ENCODE peak calls at places on chromosomes 11 and 22, in eight cellular contexts. C, F, T, J, V, A, H and K are unnamed samples.

GRCh38 chr22:50622723-50623327 is 5.1 kb downstream of the ARSA start:
- DNase-seq in T (no peak), C (peak; percentile 70), H (no peak), J (no peak), V (no peak), A (no peak), F (no peak), K (no peak)

GRCh38 chr22:23516304-23516703 is 63.8 kb downstream of the IGLL1 start:
- DNase-seq in C (no peak), J (no peak), V (no peak), T (no peak), A (no peak), H (no peak), F (no peak), K (no peak)

GRCh38 chr11:35524780-35525179 is 636 bp downstream of the PAMR1 start:
- DNase-seq in J (peak; percentile 52), F (peak; percentile 46), V (peak; percentile 72), T (peak; percentile 47), H (no peak), C (peak; percentile 41), A (no peak), K (no peak)

GRCh38 chr11:26842883-26843282 is 121.0 kb upstream of the SLC5A12 start:
- DNase-seq in V (no peak), F (no peak), T (peak; percentile 91), C (no peak), A (no peak), H (no peak), J (no peak), K (no peak)

GRCh38 chr11:116194156-116194904 is 578.5 kb downstream of the BUD13 start:
- DNase-seq in A (peak; percentile 11), T (no peak), C (no peak), V (no peak), J (no peak), F (no peak), H (no peak), K (no peak)

GRCh38 chr11:79227732-79228416 is 213.0 kb downstream of the TENM4 start:
- DNase-seq in A (no peak), V (no peak), T (no peak), C (no peak), J (no peak), H (no peak), F (no peak), K (no peak)

GRCh38 chr22:23893446-23893956 is 682 bp upstream of the MIF start:
- DNase-seq in V (no peak), J (no peak), C (no peak), A (no peak), H (no peak), T (no peak), F (no peak), K (no peak)

GRCh38 chr11:20013346-20014066 is 146.8 kb downstream of the DBX1 start:
- DNase-seq in T (no peak), A (peak; percentile 64), C (peak; percentile 58), F (peak; percentile 50), J (no peak), H (no peak), V (peak; percentile 60), K (no peak)

GRCh38 chr11:9038537-9038936 is 34.7 kb upstream of the NRIP3 start:
- DNase-seq in A (no peak), V (no peak), C (no peak), H (no peak), J (no peak), F (no peak), T (no peak), K (no peak)

GRCh38 chr22:22408731-22409696 is 99.5 kb downstream of the ZNF280B start:
- DNase-seq in J (peak; percentile 9), C (peak; percentile 27), H (no peak), T (peak; percentile 13), F (peak; percentile 28), V (peak; percentile 44), A (no peak), K (peak; percentile 58)

GRCh38 chr11:71305451-71306125 is 53.2 kb upstream of the SHANK2 start:
- DNase-seq in F (no peak), H (no peak), V (no peak), J (no peak), C (peak; percentile 20), T (no peak), A (no peak), K (no peak)

GRCh38 chr11:64998141-64998540 is 1.4 kb upstream of the BATF2 start:
- DNase-seq in T (no peak), C (no peak), V (no peak), H (no peak), J (no peak), A (no peak), F (no peak), K (no peak)

GRCh38 chr11:1567052-1567720 is 4.9 kb downstream of the DUSP8 start:
- DNase-seq in C (no peak), H (no peak), F (no peak), V (no peak), A (no peak), J (no peak), T (no peak), K (peak; percentile 26)

GRCh38 chr11:68968306-68969255 is 12.2 kb downstream of the MRGPRD start:
- DNase-seq in F (no peak), H (no peak), A (no peak), T (peak; percentile 73), C (no peak), V (no peak), J (no peak), K (peak; percentile 2)
- TF ChIP-seq CTCF in F (no peak), H (peak; percentile 10), A (peak; percentile 3), T (peak; percentile 35), C (no peak), V (no peak), J (peak; percentile 4), K (no peak)

GRCh38 chr22:46029036-46029435 is 52.1 kb upstream of the WNT7B start:
- DNase-seq in C (no peak), F (no peak), J (no peak), A (no peak), V (no peak), T (no peak), H (no peak), K (no peak)

GRCh38 chr22:46025973-46026906 is 49.3 kb upstream of the WNT7B start:
- DNase-seq in J (no peak), A (no peak), T (no peak), V (no peak), F (no peak), H (peak; percentile 18), C (no peak), K (no peak)

GRCh38 chr22:46026907-46027218 is 49.9 kb upstream of the WNT7B start:
- DNase-seq in H (peak; percentile 16), J (no peak), A (no peak), T (no peak), V (no peak), F (no peak), C (no peak), K (no peak)

GRCh38 chr22:46028069-46028991 is 51.4 kb upstream of the WNT7B start:
- DNase-seq in V (no peak), H (peak; percentile 13), F (no peak), A (no peak), C (no peak), T (no peak), J (no peak), K (no peak)

GRCh38 chr22:46027219-46028068 is 50.5 kb upstream of the WNT7B start:
- DNase-seq in C (no peak), J (no peak), F (no peak), V (no peak), T (no peak), H (peak; percentile 59), A (peak; percentile 57), K (no peak)
- TF ChIP-seq CTCF in C (no peak), J (no peak), F (no peak), V (no peak), T (no peak), H (peak; percentile 27), A (no peak), K (no peak)

GRCh38 chr22:35257321-35258143 is at the start of gene HMGXB4:
- DNase-seq in A (peak; percentile 95), V (peak; percentile 93), J (peak; percentile 85), T (peak; percentile 89), C (peak; percentile 90), F (peak; percentile 90), H (peak; percentile 83), K (peak; percentile 89)
- TF ChIP-seq CTCF in A (no peak), V (no peak), J (no peak), T (no peak), C (no peak), F (no peak), H (no peak), K (no peak)

DNA sequence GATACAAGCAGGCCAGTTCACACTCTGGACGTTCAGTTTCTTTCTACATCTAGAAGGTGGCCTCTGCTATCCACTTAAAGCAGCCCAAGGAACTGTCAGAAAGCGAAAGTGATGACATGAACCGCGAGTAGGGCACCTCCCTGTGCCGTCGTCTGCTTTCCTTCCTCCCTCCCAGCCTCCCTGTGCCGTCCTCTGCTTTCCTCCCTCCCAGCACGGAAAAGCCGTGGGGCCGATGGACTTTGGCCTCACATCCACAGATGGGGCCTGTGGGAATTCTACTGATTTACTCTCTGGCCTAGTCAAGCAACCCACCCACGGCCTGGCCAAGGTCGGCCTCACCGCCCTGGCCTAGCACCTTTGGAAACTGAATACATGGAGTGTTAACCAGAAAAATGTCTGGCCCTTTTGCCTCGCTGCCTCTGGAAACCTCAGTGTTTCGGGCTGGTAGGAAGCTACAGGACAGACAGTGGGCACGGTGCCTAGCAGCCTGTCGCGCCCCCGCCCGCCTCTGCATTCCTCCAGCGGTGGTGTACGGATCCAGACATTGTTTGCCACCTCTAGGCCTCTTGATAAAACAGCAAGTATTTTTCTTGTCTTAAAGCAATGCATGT is 14.2 kb downstream of the PEX26 start:
- DNase-seq in A (peak; percentile 23), V (no peak), T (peak; percentile 74), F (peak; percentile 88), J (no peak), H (peak; percentile 42), C (peak; percentile 30), K (no peak)
- TF ChIP-seq CTCF in A (peak; percentile 21), V (no peak), T (peak; percentile 20), F (peak; percentile 14), J (no peak), H (no peak), C (no peak), K (no peak)

GRCh38 chr22:38943181-38943580 is 14.2 kb upstream of the APOBEC3A start:
- DNase-seq in A (no peak), V (no peak), C (no peak), H (no peak), T (no peak), J (no peak), F (no peak), K (no peak)
- TF ChIP-seq CTCF in A (peak; percentile 17), V (peak; percentile 3), C (no peak), H (no peak), T (no peak), J (peak; percentile 11), F (peak; percentile 3), K (no peak)

DNA sequence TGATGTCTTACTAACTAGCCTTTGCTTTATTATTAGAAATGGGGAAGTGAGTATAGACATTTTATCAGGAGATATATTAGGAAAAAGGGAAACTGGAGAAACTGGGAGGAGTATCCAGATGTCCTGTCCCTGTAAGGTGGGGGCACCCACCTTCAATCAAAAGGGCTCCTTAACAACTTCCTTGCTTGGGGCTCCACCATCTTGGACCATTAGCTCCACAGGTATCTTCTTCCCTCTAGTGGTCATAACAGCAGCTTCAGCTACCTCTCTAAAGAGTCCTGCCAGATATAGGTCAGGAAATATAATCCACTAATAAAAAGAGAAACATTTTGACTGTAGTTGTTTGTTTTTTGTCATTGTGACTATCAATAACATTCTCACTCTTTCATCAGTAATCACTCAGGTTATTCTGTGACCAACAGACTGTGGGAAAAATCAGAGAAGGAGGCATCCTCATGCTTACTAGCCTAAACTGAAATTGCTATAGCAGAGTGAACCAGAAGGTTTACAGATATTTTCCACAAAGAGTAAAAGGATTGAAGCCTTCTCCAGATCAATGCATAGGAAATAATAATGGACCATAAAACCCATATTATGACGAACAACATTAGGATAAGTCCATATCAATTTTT is 10.4 kb downstream of the OR51B4 start:
- DNase-seq in V (peak; percentile 83), F (peak; percentile 63), A (peak; percentile 23), H (no peak), T (peak; percentile 31), C (peak; percentile 72), J (peak; percentile 42), K (no peak)
- TF ChIP-seq CTCF in V (peak; percentile 88), F (peak; percentile 85), A (peak; percentile 75), H (peak; percentile 22), T (peak; percentile 67), C (peak; percentile 84), J (peak; percentile 84), K (peak; percentile 53)